ENCODE peak calls at places on chromosomes 11 and 22, in ten cellular contexts. W is cardiac fibroblast; M is HCT116; R is stimulated activated CD4-positive, alpha-beta T cell treated with anti-CD3 and anti-CD28 coated beads, Interleukin-1b, Interleukin-23, amount 100 ng/mL, for 24 hours; H is NCI-H345; C is A673; J is SK-MEL-5; Y is right atrium auricular region; T is T-helper 1 cell; G is HS-5. P is an unnamed sample.

GRCh38 chr22:30362632-30363281 is 6.0 kb downstream of the CCDC157 start:
- DNase-seq in W (no peak), M (no peak), R (no peak), H (peak; percentile 1), C (no peak), J (no peak), Y (no peak), T (no peak), G (no peak), P (no peak)

GRCh38 chr22:32745251-32745995 is 56.1 kb upstream of the TIMP3 start:
- DNase-seq in W (peak; percentile 28), M (peak; percentile 70), R (no peak), H (no peak), C (no peak), J (no peak), Y (peak; percentile 74), T (no peak), G (no peak), P (no peak)

GRCh38 chr22:29459773-29460172 is 20.2 kb upstream of the NEFH start:
- DNase-seq in W (no peak), M (no peak), R (no peak), H (no peak), C (no peak), J (no peak), Y (no peak), T (no peak), G (no peak), P (no peak)

GRCh38 chr11:111976614-111977140 is 39.5 kb downstream of the DIXDC1 start:
- DNase-seq in W (no peak), M (no peak), R (no peak), H (no peak), C (no peak), J (no peak), Y (no peak), T (no peak), G (no peak), P (no peak)

GRCh38 chr11:111785886-111786412 is 19.8 kb upstream of the PPP2R1B start:
- DNase-seq in W (no peak), M (no peak), R (no peak), H (no peak), C (no peak), J (no peak), Y (no peak), T (no peak), G (no peak), P (no peak)

GRCh38 chr11:69099193-69099592 is 50.5 kb downstream of the TPCN2 start:
- DNase-seq in W (no peak), M (no peak), R (no peak), H (no peak), C (no peak), J (no peak), Y (no peak), T (no peak), G (no peak), P (no peak)

GRCh38 chr11:19577849-19578619 is 134.6 kb upstream of the NAV2 start:
- DNase-seq in W (peak; percentile 89), M (no peak), R (no peak), H (no peak), C (peak; percentile 3), J (no peak), Y (no peak), T (no peak), G (no peak), P (no peak)

GRCh38 chr22:47798229-47798628 is 1035.8 kb downstream of the TBC1D22A start:
- DNase-seq in W (no peak), M (no peak), R (no peak), H (no peak), C (no peak), J (no peak), Y (no peak), T (no peak), G (no peak), P (no peak)

GRCh38 chr11:37926772-37927171 is 1328.7 kb upstream of the RAG2 start:
- DNase-seq in W (no peak), M (no peak), R (no peak), H (no peak), C (no peak), J (no peak), Y (no peak), T (no peak), G (no peak), P (no peak)

GRCh38 chr22:24141586-24141985 is 39.7 kb upstream of the SUSD2 start:
- DNase-seq in W (no peak), M (no peak), R (no peak), H (no peak), C (no peak), J (no peak), Y (no peak), T (no peak), G (no peak), P (peak; percentile 59)

GRCh38 chr11:86370922-86371614 is 3.6 kb upstream of the CCDC81 start:
- DNase-seq in W (peak; percentile 60), M (no peak), R (no peak), H (no peak), C (peak; percentile 27), J (no peak), Y (no peak), T (no peak), G (peak; percentile 40), P (no peak)